ENCODE peak calls at places on chromosomes 5 and 9, in five cellular contexts. M is prostate gland, U is testis, D is NB4, S is H1. W is an unnamed sample.

GRCh38 chr5:150000990-150001659 is 586 bp downstream of the HMGXB3 start:
- DNase-seq in M (no peak), U (peak; percentile 37), D (peak; percentile 62), S (no peak), W (peak; percentile 13)

GRCh38 chr5:73152411-73153388 is 20.3 kb upstream of the TMEM174 start:
- DNase-seq in M (no peak), U (no peak), D (no peak), S (no peak), W (no peak)

GRCh38 chr5:177554474-177555111 is at the start of gene FAM193B:
- DNase-seq in M (peak; percentile 91), U (peak; percentile 95), D (peak; percentile 94), S (peak; percentile 77), W (peak; percentile 97)

GRCh38 chr9:114460513-114461225 is 44.6 kb downstream of the WHRN start:
- DNase-seq in M (no peak), U (no peak), D (no peak), S (no peak), W (no peak)

GRCh38 chr5:179345429-179346321 is at the start of gene ADAMTS2:
- DNase-seq in M (peak; percentile 10), U (peak; percentile 77), D (peak; percentile 71), S (no peak), W (no peak)

GRCh38 chr9:22037954-22038690 is 29.0 kb upstream of the CDKN2B start:
- DNase-seq in M (no peak), U (no peak), D (no peak), S (no peak), W (no peak)

GRCh38 chr5:126494393-126494792 is 71.2 kb downstream of the GRAMD2B start:
- DNase-seq in M (no peak), U (no peak), D (no peak), S (no peak), W (no peak)

GRCh38 chr5:137122075-137122474 is 377.1 kb downstream of the SPOCK1 start:
- DNase-seq in M (no peak), U (no peak), D (no peak), S (no peak), W (no peak)

GRCh38 chr5:5678909-5679308 is 256.4 kb downstream of the ICE1 start:
- DNase-seq in M (no peak), U (no peak), D (no peak), S (no peak), W (no peak)

GRCh38 chr9:75712690-75713089 is 177.8 kb upstream of the PCSK5 start:
- DNase-seq in M (no peak), U (no peak), D (no peak), S (no peak), W (no peak)

GRCh38 chr5:65912311-65912710 is 14.1 kb upstream of the ERBIN start:
- DNase-seq in M (no peak), U (no peak), D (no peak), S (no peak), W (no peak)

DNA sequence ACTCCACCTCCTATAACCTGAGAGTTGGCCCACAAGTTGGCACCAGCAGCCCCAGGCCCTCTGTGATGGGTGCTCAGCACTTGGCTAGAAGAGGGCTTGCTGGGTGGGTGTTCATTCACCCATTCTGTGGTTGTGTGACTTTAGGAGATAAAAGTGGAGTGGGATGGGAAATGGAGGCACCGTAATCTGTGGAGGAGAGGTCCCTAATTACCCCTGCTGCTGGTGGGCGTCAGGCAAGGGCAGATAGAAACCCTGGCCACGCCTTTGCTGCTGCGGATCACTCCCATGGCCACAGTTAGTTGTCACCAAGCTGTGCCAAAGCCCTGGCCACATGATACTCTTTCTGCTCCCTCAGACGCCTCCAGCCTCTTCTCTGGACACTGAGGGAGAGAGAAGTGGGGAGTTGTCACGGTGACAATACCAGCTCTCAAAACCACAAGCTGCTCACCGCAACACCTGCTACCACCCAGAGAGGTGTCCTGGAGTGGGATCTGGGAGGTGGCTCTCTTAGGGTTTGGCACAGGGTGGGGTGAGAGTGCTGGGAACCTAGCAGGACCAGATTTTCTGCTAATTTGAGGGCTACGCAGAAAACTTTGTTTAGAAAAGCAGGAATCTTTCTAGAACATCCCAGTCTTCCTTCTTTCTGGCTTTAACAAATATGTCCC is 12.0 kb upstream of the NEUROG1 start:
- DNase-seq in M (no peak), U (no peak), D (no peak), S (no peak), W (no peak)
- TF ChIP-seq POLR2A in M (no peak), U (no peak), D (no peak), S (no peak), W (no peak)

GRCh38 chr9:98192503-98193335 is at the start of gene CORO2A:
- DNase-seq in M (peak; percentile 79), U (peak; percentile 82), D (peak; percentile 85), S (peak; percentile 57), W (peak; percentile 86)
- TF ChIP-seq POLR2A in M (peak; percentile 63), U (no peak), D (no peak), S (no peak), W (no peak)

DNA sequence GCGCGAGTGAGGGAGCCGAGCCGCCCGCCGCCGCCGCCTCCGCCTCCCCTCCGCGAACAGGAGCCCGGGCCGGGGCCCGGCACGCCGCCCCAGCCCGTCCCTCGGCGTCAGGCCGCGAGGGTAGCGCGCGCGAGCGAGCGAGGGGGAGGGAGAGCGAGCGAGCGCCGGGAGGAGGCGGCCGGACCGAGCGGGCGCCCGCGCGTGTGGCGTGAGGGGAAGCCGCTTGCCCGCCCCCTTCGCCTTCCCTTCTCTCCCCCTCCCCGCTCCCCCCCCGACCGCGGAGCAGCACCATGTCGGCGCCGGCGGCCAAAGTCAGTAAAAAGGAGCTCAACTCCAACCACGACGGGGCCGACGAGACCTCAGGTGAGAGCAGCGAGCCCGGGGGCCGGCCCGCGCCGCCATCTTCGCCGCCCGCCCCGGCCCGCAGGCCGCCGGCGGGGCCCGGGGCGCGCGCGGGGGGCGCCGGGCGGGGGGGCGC is 310 bp downstream of the SET start:
- DNase-seq in M (peak; percentile 37), U (peak; percentile 46), D (no peak), S (no peak), W (no peak)
- TF ChIP-seq POLR2A in M (no peak), U (no peak), D (no peak), S (peak; percentile 57), W (no peak)

GRCh38 chr9:122264360-122265264 is at the start of the genes MRRF and RBM18:
- DNase-seq in M (peak; percentile 81), U (peak; percentile 93), D (peak; percentile 95), S (peak; percentile 77), W (peak; percentile 70)
- TF ChIP-seq POLR2A in M (peak; percentile 69), U (peak; percentile 42), D (peak; percentile 82), S (peak; percentile 93), W (peak; percentile 90)

GRCh38 chr5:67003906-67004729 is 192.5 kb downstream of the CD180 start:
- DNase-seq in M (peak; percentile 91), U (peak; percentile 92), D (peak; percentile 52), S (peak; percentile 62), W (no peak)
- TF ChIP-seq POLR2A in M (peak; percentile 87), U (no peak), D (no peak), S (no peak), W (no peak)

GRCh38 chr9:104969116-104969515 is 41.2 kb upstream of the ABCA1 start:
- DNase-seq in M (no peak), U (no peak), D (no peak), S (no peak), W (no peak)

GRCh38 chr9:104971521-104971920 is 43.6 kb upstream of the ABCA1 start:
- DNase-seq in M (no peak), U (no peak), D (no peak), S (no peak), W (no peak)

GRCh38 chr9:104972242-104972866 is 44.4 kb upstream of the ABCA1 start:
- DNase-seq in M (no peak), U (no peak), D (no peak), S (no peak), W (no peak)

GRCh38 chr9:104970588-104970987 is 42.6 kb upstream of the ABCA1 start:
- DNase-seq in M (no peak), U (peak; percentile 56), D (no peak), S (no peak), W (no peak)

DNA sequence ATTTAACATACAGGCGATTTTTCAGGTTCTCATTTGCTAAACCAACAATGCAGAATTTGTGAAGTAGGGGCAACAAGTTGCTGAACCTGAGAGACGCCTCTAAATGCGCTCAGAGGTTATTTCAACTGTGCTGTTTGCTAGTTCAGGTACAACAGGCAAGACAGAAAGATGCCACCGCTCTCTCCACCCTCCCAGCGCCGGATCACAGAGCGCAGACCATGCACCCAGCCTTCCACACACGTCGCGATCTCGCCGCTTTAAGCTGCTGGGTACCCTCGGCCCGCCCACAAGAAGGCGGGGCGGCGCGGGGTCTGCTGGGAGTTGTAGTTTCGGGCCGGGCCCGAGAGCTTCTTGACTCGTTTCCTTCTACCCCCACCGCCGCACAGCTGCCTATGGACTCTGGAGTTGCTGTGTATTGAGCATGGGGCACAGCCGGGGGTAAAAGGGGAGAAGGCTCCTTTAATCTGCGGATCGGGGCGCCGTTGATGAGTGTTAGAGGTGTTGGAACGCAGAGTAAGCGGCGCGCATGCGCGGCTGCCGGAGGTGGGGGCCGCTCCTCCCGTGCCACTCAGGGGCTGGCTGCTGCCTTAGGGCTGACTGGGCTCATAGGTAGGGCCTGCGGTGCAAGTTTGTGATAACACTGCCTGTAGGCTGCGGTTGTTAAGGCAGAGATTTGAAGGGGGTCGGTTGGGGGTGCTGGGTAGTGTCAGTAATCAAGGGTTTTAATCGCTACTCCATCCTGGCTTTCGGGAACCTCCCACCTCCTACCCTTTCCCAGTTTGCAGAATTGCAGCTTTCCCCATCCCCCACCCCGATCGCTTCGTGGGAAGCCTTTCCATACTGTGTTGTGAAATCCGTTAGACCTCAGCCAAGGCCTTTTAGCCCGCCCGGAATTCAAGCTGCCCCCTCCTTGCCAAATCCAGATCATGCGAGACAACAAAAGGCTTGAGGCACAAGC is 40.3 kb upstream of the ABCA1 start:
- DNase-seq in M (peak; percentile 80), U (peak; percentile 94), D (peak; percentile 88), S (no peak), W (peak; percentile 73)
- TF ChIP-seq POLR2A in M (no peak), U (no peak), D (peak; percentile 32), S (peak; percentile 50), W (no peak)

DNA sequence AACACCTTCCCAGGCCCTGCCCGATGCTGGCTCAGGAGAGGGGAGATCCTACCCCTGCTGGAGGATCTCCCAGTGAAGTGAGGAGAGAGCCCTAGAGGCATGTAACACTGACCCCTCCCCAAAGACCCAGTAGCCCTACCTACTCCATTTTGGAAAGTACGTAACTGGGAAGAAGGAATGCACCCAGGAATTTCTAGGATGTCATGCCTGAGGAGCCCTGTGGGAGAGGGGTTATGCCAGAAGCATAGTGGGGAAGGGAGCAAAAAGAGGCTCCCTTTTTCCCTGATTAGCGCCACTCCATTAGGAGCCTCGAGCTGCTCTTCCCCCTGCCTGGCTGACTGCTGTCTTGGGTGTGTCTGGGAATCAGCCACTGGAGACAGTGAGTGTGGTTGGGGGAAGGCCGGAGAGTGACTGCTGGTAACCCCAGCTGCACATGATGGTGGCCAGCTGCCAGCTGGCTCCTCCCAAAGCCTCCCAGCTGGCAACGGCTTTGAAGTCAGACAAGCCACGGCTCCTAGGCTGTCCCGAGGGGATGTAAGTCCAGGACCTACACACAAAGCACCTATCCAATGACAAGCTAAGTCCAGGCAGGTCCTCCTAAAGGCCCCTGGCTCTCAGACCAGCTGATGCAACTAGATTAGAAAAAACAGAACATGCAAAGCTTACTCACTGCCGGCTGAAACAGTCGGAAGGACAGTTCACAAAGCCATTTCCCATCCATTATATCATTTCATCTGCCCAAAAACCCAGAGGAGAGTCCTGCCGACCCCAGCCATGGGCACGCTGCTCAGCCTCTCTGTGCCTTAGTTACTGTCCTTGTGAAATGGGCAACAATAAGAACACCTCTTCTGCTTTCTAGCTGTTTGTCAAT is 136.5 kb upstream of the ABCA1 start:
- DNase-seq in M (peak; percentile 91), U (peak; percentile 95), D (peak; percentile 59), S (no peak), W (no peak)
- TF ChIP-seq POLR2A in M (peak; percentile 9), U (no peak), D (no peak), S (no peak), W (no peak)

W was measured in GM12891.